ENCODE peak calls at places on chromosomes 12 and 14, in seven cellular contexts. One of them, this sample, is unnamed.

GRCh38 chr14:51419685-51420084 is 179.6 kb downstream of the TMX1 start:
- DNase-seq in GM04504: no peak
- DNase-seq in stimulated activated CD4-positive, alpha-beta T cell treated with anti-CD3 and anti-CD28 coated beads, Interleukin-15, amount 100 ng/mL, for 24 hours: peak
- DNase-seq in KBM-7: no peak
- DNase-seq in HT1080: peak
- DNase-seq in NCI-H1092: no peak
- DNase-seq in HEK293T: no peak
- DNase-seq in this sample: no peak

GRCh38 chr14:34981743-34982420 is 910 bp upstream of the SRP54 start:
- DNase-seq in GM04504: no peak
- DNase-seq in stimulated activated CD4-positive, alpha-beta T cell treated with anti-CD3 and anti-CD28 coated beads, Interleukin-15, amount 100 ng/mL, for 24 hours: peak
- DNase-seq in KBM-7: no peak
- DNase-seq in HT1080: no peak
- DNase-seq in NCI-H1092: no peak
- DNase-seq in HEK293T: peak
- DNase-seq in this sample: no peak

GRCh38 chr14:71022015-71022919 is 115.0 kb downstream of the PCNX1 start:
- DNase-seq in GM04504: no peak
- DNase-seq in stimulated activated CD4-positive, alpha-beta T cell treated with anti-CD3 and anti-CD28 coated beads, Interleukin-15, amount 100 ng/mL, for 24 hours: no peak
- DNase-seq in KBM-7: no peak
- DNase-seq in HT1080: no peak
- DNase-seq in NCI-H1092: no peak
- DNase-seq in HEK293T: no peak
- DNase-seq in this sample: no peak

GRCh38 chr14:78725086-78725485 is 554.9 kb downstream of the NRXN3 start:
- DNase-seq in GM04504: no peak
- DNase-seq in stimulated activated CD4-positive, alpha-beta T cell treated with anti-CD3 and anti-CD28 coated beads, Interleukin-15, amount 100 ng/mL, for 24 hours: no peak
- DNase-seq in KBM-7: no peak
- DNase-seq in HT1080: no peak
- DNase-seq in NCI-H1092: no peak
- DNase-seq in HEK293T: no peak
- DNase-seq in this sample: no peak

GRCh38 chr14:24900281-24900868 is 149.6 kb downstream of the STXBP6 start:
- DNase-seq in GM04504: peak
- DNase-seq in stimulated activated CD4-positive, alpha-beta T cell treated with anti-CD3 and anti-CD28 coated beads, Interleukin-15, amount 100 ng/mL, for 24 hours: no peak
- DNase-seq in KBM-7: no peak
- DNase-seq in HT1080: no peak
- DNase-seq in NCI-H1092: no peak
- DNase-seq in HEK293T: no peak
- DNase-seq in this sample: no peak

GRCh38 chr14:101897326-101897725 is 67.0 kb upstream of the DYNC1H1 start:
- DNase-seq in GM04504: no peak
- DNase-seq in stimulated activated CD4-positive, alpha-beta T cell treated with anti-CD3 and anti-CD28 coated beads, Interleukin-15, amount 100 ng/mL, for 24 hours: no peak
- DNase-seq in KBM-7: no peak
- DNase-seq in HT1080: no peak
- DNase-seq in NCI-H1092: no peak
- DNase-seq in HEK293T: no peak
- DNase-seq in this sample: no peak

GRCh38 chr14:53983112-53983511 is 26.5 kb upstream of the BMP4 start:
- DNase-seq in GM04504: no peak
- DNase-seq in stimulated activated CD4-positive, alpha-beta T cell treated with anti-CD3 and anti-CD28 coated beads, Interleukin-15, amount 100 ng/mL, for 24 hours: no peak
- DNase-seq in KBM-7: no peak
- DNase-seq in HT1080: no peak
- DNase-seq in NCI-H1092: no peak
- DNase-seq in HEK293T: no peak
- DNase-seq in this sample: no peak

GRCh38 chr12:4539167-4539870 is 629 bp downstream of the RAD51AP1 start:
- DNase-seq in GM04504: no peak
- DNase-seq in stimulated activated CD4-positive, alpha-beta T cell treated with anti-CD3 and anti-CD28 coated beads, Interleukin-15, amount 100 ng/mL, for 24 hours: no peak
- DNase-seq in KBM-7: peak
- DNase-seq in HT1080: no peak
- DNase-seq in NCI-H1092: no peak
- DNase-seq in HEK293T: no peak
- DNase-seq in this sample: no peak

GRCh38 chr12:97716356-97716755 is 253.8 kb downstream of the RMST start:
- DNase-seq in GM04504: no peak
- DNase-seq in stimulated activated CD4-positive, alpha-beta T cell treated with anti-CD3 and anti-CD28 coated beads, Interleukin-15, amount 100 ng/mL, for 24 hours: no peak
- DNase-seq in KBM-7: peak
- DNase-seq in HT1080: peak
- DNase-seq in NCI-H1092: no peak
- DNase-seq in HEK293T: peak
- DNase-seq in this sample: peak

GRCh38 chr14:37139710-37140109 is 32.7 kb downstream of the SLC25A21 start:
- DNase-seq in GM04504: no peak
- DNase-seq in stimulated activated CD4-positive, alpha-beta T cell treated with anti-CD3 and anti-CD28 coated beads, Interleukin-15, amount 100 ng/mL, for 24 hours: no peak
- DNase-seq in KBM-7: no peak
- DNase-seq in HT1080: peak
- DNase-seq in NCI-H1092: no peak
- DNase-seq in HEK293T: no peak
- DNase-seq in this sample: no peak

GRCh38 chr14:64800000-64800399 is 79.7 kb downstream of the SPTB start:
- DNase-seq in GM04504: no peak
- DNase-seq in stimulated activated CD4-positive, alpha-beta T cell treated with anti-CD3 and anti-CD28 coated beads, Interleukin-15, amount 100 ng/mL, for 24 hours: peak
- DNase-seq in KBM-7: peak
- DNase-seq in HT1080: peak
- DNase-seq in NCI-H1092: no peak
- DNase-seq in HEK293T: no peak
- DNase-seq in this sample: no peak

GRCh38 chr14:23729720-23730387 is 93.7 kb downstream of the DHRS2 start:
- DNase-seq in GM04504: no peak
- DNase-seq in stimulated activated CD4-positive, alpha-beta T cell treated with anti-CD3 and anti-CD28 coated beads, Interleukin-15, amount 100 ng/mL, for 24 hours: no peak
- DNase-seq in KBM-7: no peak
- DNase-seq in HT1080: no peak
- DNase-seq in NCI-H1092: no peak
- DNase-seq in HEK293T: peak
- DNase-seq in this sample: no peak

GRCh38 chr14:24928501-24928900 is 121.4 kb downstream of the STXBP6 start:
- DNase-seq in GM04504: no peak
- DNase-seq in stimulated activated CD4-positive, alpha-beta T cell treated with anti-CD3 and anti-CD28 coated beads, Interleukin-15, amount 100 ng/mL, for 24 hours: no peak
- DNase-seq in KBM-7: no peak
- DNase-seq in HT1080: no peak
- DNase-seq in NCI-H1092: no peak
- DNase-seq in HEK293T: no peak
- DNase-seq in this sample: no peak

GRCh38 chr14:24271134-24271833 is at the start of gene RABGGTA:
- DNase-seq in GM04504: peak
- DNase-seq in stimulated activated CD4-positive, alpha-beta T cell treated with anti-CD3 and anti-CD28 coated beads, Interleukin-15, amount 100 ng/mL, for 24 hours: peak
- DNase-seq in KBM-7: peak
- DNase-seq in HT1080: peak
- DNase-seq in NCI-H1092: peak
- DNase-seq in HEK293T: peak
- DNase-seq in this sample: peak

GRCh38 chr12:19654630-19655384 is 215.5 kb downstream of the AEBP2 start:
- DNase-seq in GM04504: peak
- DNase-seq in stimulated activated CD4-positive, alpha-beta T cell treated with anti-CD3 and anti-CD28 coated beads, Interleukin-15, amount 100 ng/mL, for 24 hours: no peak
- DNase-seq in KBM-7: no peak
- DNase-seq in HT1080: no peak
- DNase-seq in NCI-H1092: no peak
- DNase-seq in HEK293T: no peak
- DNase-seq in this sample: no peak

GRCh38 chr12:66144796-66145754 is 14.5 kb upstream of the LLPH start:
- DNase-seq in GM04504: no peak
- DNase-seq in stimulated activated CD4-positive, alpha-beta T cell treated with anti-CD3 and anti-CD28 coated beads, Interleukin-15, amount 100 ng/mL, for 24 hours: no peak
- DNase-seq in KBM-7: peak
- DNase-seq in HT1080: peak
- DNase-seq in NCI-H1092: no peak
- DNase-seq in HEK293T: peak
- DNase-seq in this sample: peak

GRCh38 chr14:54591461-54592245 is 24.7 kb downstream of the SAMD4A start:
- DNase-seq in GM04504: no peak
- DNase-seq in stimulated activated CD4-positive, alpha-beta T cell treated with anti-CD3 and anti-CD28 coated beads, Interleukin-15, amount 100 ng/mL, for 24 hours: no peak
- DNase-seq in KBM-7: no peak
- DNase-seq in HT1080: no peak
- DNase-seq in NCI-H1092: no peak
- DNase-seq in HEK293T: no peak
- DNase-seq in this sample: no peak

GRCh38 chr12:120367924-120368788 is 808 bp downstream of the MSI1 start:
- DNase-seq in GM04504: no peak
- DNase-seq in stimulated activated CD4-positive, alpha-beta T cell treated with anti-CD3 and anti-CD28 coated beads, Interleukin-15, amount 100 ng/mL, for 24 hours: peak
- DNase-seq in KBM-7: no peak
- DNase-seq in HT1080: no peak
- DNase-seq in NCI-H1092: no peak
- DNase-seq in HEK293T: peak
- DNase-seq in this sample: no peak

GRCh38 chr14:35927727-35928126 is 101.6 kb downstream of the BRMS1L start:
- DNase-seq in GM04504: no peak
- DNase-seq in stimulated activated CD4-positive, alpha-beta T cell treated with anti-CD3 and anti-CD28 coated beads, Interleukin-15, amount 100 ng/mL, for 24 hours: no peak
- DNase-seq in KBM-7: no peak
- DNase-seq in HT1080: peak
- DNase-seq in NCI-H1092: no peak
- DNase-seq in HEK293T: no peak
- DNase-seq in this sample: no peak

GRCh38 chr12:68435816-68436215 is 103.7 kb upstream of the MDM1 start:
- DNase-seq in GM04504: no peak
- DNase-seq in stimulated activated CD4-positive, alpha-beta T cell treated with anti-CD3 and anti-CD28 coated beads, Interleukin-15, amount 100 ng/mL, for 24 hours: no peak
- DNase-seq in KBM-7: no peak
- DNase-seq in HT1080: peak
- DNase-seq in NCI-H1092: no peak
- DNase-seq in HEK293T: no peak
- DNase-seq in this sample: no peak

GRCh38 chr12:93025145-93026103 is 96.3 kb upstream of the EEA1 start:
- DNase-seq in GM04504: peak
- DNase-seq in stimulated activated CD4-positive, alpha-beta T cell treated with anti-CD3 and anti-CD28 coated beads, Interleukin-15, amount 100 ng/mL, for 24 hours: no peak
- DNase-seq in KBM-7: peak
- DNase-seq in HT1080: peak
- DNase-seq in NCI-H1092: peak
- DNase-seq in HEK293T: peak
- DNase-seq in this sample: no peak

GRCh38 chr14:102362084-102362483 is 606 bp downstream of the CINP start:
- DNase-seq in GM04504: peak
- DNase-seq in stimulated activated CD4-positive, alpha-beta T cell treated with anti-CD3 and anti-CD28 coated beads, Interleukin-15, amount 100 ng/mL, for 24 hours: peak
- DNase-seq in KBM-7: no peak
- DNase-seq in HT1080: peak
- DNase-seq in NCI-H1092: no peak
- DNase-seq in HEK293T: no peak
- DNase-seq in this sample: no peak

GRCh38 chr12:29807125-29807524 is 23.4 kb upstream of the TMTC1 start:
- DNase-seq in GM04504: no peak
- DNase-seq in stimulated activated CD4-positive, alpha-beta T cell treated with anti-CD3 and anti-CD28 coated beads, Interleukin-15, amount 100 ng/mL, for 24 hours: no peak
- DNase-seq in KBM-7: no peak
- DNase-seq in HT1080: peak
- DNase-seq in NCI-H1092: no peak
- DNase-seq in HEK293T: no peak
- DNase-seq in this sample: no peak

GRCh38 chr12:17588968-17589367 is 501.0 kb downstream of the RERGL start:
- DNase-seq in GM04504: no peak
- DNase-seq in stimulated activated CD4-positive, alpha-beta T cell treated with anti-CD3 and anti-CD28 coated beads, Interleukin-15, amount 100 ng/mL, for 24 hours: no peak
- DNase-seq in KBM-7: no peak
- DNase-seq in HT1080: peak
- DNase-seq in NCI-H1092: no peak
- DNase-seq in HEK293T: peak
- DNase-seq in this sample: peak

GRCh38 chr12:24596768-24597388 is 352.0 kb downstream of the BCAT1 start:
- DNase-seq in GM04504: no peak
- DNase-seq in stimulated activated CD4-positive, alpha-beta T cell treated with anti-CD3 and anti-CD28 coated beads, Interleukin-15, amount 100 ng/mL, for 24 hours: no peak
- DNase-seq in KBM-7: peak
- DNase-seq in HT1080: peak
- DNase-seq in NCI-H1092: peak
- DNase-seq in HEK293T: peak
- DNase-seq in this sample: no peak

GRCh38 chr12:57456145-57456700 is 1.1 kb downstream of the INHBE start:
- DNase-seq in GM04504: no peak
- DNase-seq in stimulated activated CD4-positive, alpha-beta T cell treated with anti-CD3 and anti-CD28 coated beads, Interleukin-15, amount 100 ng/mL, for 24 hours: peak
- DNase-seq in KBM-7: peak
- DNase-seq in HT1080: peak
- DNase-seq in NCI-H1092: no peak
- DNase-seq in HEK293T: peak
- DNase-seq in this sample: no peak

GRCh38 chr12:2450553-2450952 is 344.2 kb upstream of the FKBP4 start:
- DNase-seq in GM04504: no peak
- DNase-seq in stimulated activated CD4-positive, alpha-beta T cell treated with anti-CD3 and anti-CD28 coated beads, Interleukin-15, amount 100 ng/mL, for 24 hours: no peak
- DNase-seq in KBM-7: no peak
- DNase-seq in HT1080: no peak
- DNase-seq in NCI-H1092: no peak
- DNase-seq in HEK293T: no peak
- DNase-seq in this sample: no peak

GRCh38 chr14:22478670-22479069 is 110.4 kb downstream of the DAD1 start:
- DNase-seq in GM04504: no peak
- DNase-seq in stimulated activated CD4-positive, alpha-beta T cell treated with anti-CD3 and anti-CD28 coated beads, Interleukin-15, amount 100 ng/mL, for 24 hours: no peak
- DNase-seq in KBM-7: no peak
- DNase-seq in HT1080: no peak
- DNase-seq in NCI-H1092: peak
- DNase-seq in HEK293T: peak
- DNase-seq in this sample: no peak

GRCh38 chr14:58131386-58131785 is 20.6 kb downstream of the ARMH4 start:
- DNase-seq in GM04504: no peak
- DNase-seq in stimulated activated CD4-positive, alpha-beta T cell treated with anti-CD3 and anti-CD28 coated beads, Interleukin-15, amount 100 ng/mL, for 24 hours: no peak
- DNase-seq in KBM-7: no peak
- DNase-seq in HT1080: peak
- DNase-seq in NCI-H1092: no peak
- DNase-seq in HEK293T: no peak
- DNase-seq in this sample: no peak

GRCh38 chr12:2904260-2904659 is 13.6 kb downstream of the TULP3 start:
- DNase-seq in GM04504: no peak
- DNase-seq in stimulated activated CD4-positive, alpha-beta T cell treated with anti-CD3 and anti-CD28 coated beads, Interleukin-15, amount 100 ng/mL, for 24 hours: no peak
- DNase-seq in KBM-7: no peak
- DNase-seq in HT1080: no peak
- DNase-seq in NCI-H1092: no peak
- DNase-seq in HEK293T: no peak
- DNase-seq in this sample: no peak

GRCh38 chr14:22545842-22546721 is 42.9 kb downstream of the DAD1 start:
- DNase-seq in GM04504: peak
- DNase-seq in stimulated activated CD4-positive, alpha-beta T cell treated with anti-CD3 and anti-CD28 coated beads, Interleukin-15, amount 100 ng/mL, for 24 hours: peak
- DNase-seq in KBM-7: no peak
- DNase-seq in HT1080: peak
- DNase-seq in NCI-H1092: no peak
- DNase-seq in HEK293T: no peak
- DNase-seq in this sample: no peak

GRCh38 chr12:1972260-1972659 is 32.0 kb downstream of the DCP1B start:
- DNase-seq in GM04504: peak
- DNase-seq in stimulated activated CD4-positive, alpha-beta T cell treated with anti-CD3 and anti-CD28 coated beads, Interleukin-15, amount 100 ng/mL, for 24 hours: no peak
- DNase-seq in KBM-7: no peak
- DNase-seq in HT1080: peak
- DNase-seq in NCI-H1092: no peak
- DNase-seq in HEK293T: no peak
- DNase-seq in this sample: no peak

GRCh38 chr12:49487605-49488004 is 51.2 kb upstream of the KCNH3 start:
- DNase-seq in GM04504: no peak
- DNase-seq in stimulated activated CD4-positive, alpha-beta T cell treated with anti-CD3 and anti-CD28 coated beads, Interleukin-15, amount 100 ng/mL, for 24 hours: no peak
- DNase-seq in KBM-7: no peak
- DNase-seq in HT1080: peak
- DNase-seq in NCI-H1092: no peak
- DNase-seq in HEK293T: no peak
- DNase-seq in this sample: no peak

GRCh38 chr12:63351370-63351769 is 200.4 kb upstream of the AVPR1A start:
- DNase-seq in GM04504: no peak
- DNase-seq in stimulated activated CD4-positive, alpha-beta T cell treated with anti-CD3 and anti-CD28 coated beads, Interleukin-15, amount 100 ng/mL, for 24 hours: no peak
- DNase-seq in KBM-7: no peak
- DNase-seq in HT1080: no peak
- DNase-seq in NCI-H1092: no peak
- DNase-seq in HEK293T: no peak
- DNase-seq in this sample: no peak

GRCh38 chr12:77742631-77743030 is 88.1 kb upstream of the NAV3 start:
- DNase-seq in GM04504: no peak
- DNase-seq in stimulated activated CD4-positive, alpha-beta T cell treated with anti-CD3 and anti-CD28 coated beads, Interleukin-15, amount 100 ng/mL, for 24 hours: no peak
- DNase-seq in KBM-7: no peak
- DNase-seq in HT1080: no peak
- DNase-seq in NCI-H1092: no peak
- DNase-seq in HEK293T: no peak
- DNase-seq in this sample: no peak

GRCh38 chr14:20332386-20332945 is 613 bp downstream of the CCNB1IP1 start:
- DNase-seq in GM04504: no peak
- DNase-seq in stimulated activated CD4-positive, alpha-beta T cell treated with anti-CD3 and anti-CD28 coated beads, Interleukin-15, amount 100 ng/mL, for 24 hours: no peak
- DNase-seq in KBM-7: no peak
- DNase-seq in HT1080: no peak
- DNase-seq in NCI-H1092: no peak
- DNase-seq in HEK293T: no peak
- DNase-seq in this sample: no peak

This sample was measured in iPS DF 6.9.